ENCODE peak calls at places on chromosomes 16 and 17, in six cellular contexts. One of them, this sample, is unnamed.

GRCh38 chr17:64061157-64061898 is 40.9 kb upstream of the ICAM2 start:
- DNase-seq in ovary: no peak
- DNase-seq in IMR-90: peak; percentile 36
- DNase-seq in left ventricle myocardium inferior: no peak
- DNase-seq in GM12864: no peak
- DNase-seq in mammary epithelial cell: peak; percentile 48
- DNase-seq in this sample: no peak

GRCh38 chr17:27290916-27291598 is 2.9 kb upstream of the WSB1 start:
- DNase-seq in ovary: no peak
- DNase-seq in IMR-90: no peak
- DNase-seq in left ventricle myocardium inferior: no peak
- DNase-seq in GM12864: no peak
- DNase-seq in mammary epithelial cell: no peak
- DNase-seq in this sample: no peak

GRCh38 chr16:89009343-89010209 is 32.6 kb upstream of the CBFA2T3 start:
- DNase-seq in ovary: no peak
- DNase-seq in IMR-90: no peak
- DNase-seq in left ventricle myocardium inferior: no peak
- DNase-seq in GM12864: no peak
- DNase-seq in mammary epithelial cell: no peak
- DNase-seq in this sample: peak; percentile 59

GRCh38 chr17:30376621-30377452 is 1.9 kb upstream of the CPD start:
- DNase-seq in ovary: peak; percentile 30
- DNase-seq in IMR-90: peak; percentile 87
- DNase-seq in left ventricle myocardium inferior: peak; percentile 49
- DNase-seq in GM12864: peak; percentile 54
- DNase-seq in mammary epithelial cell: no peak
- DNase-seq in this sample: peak; percentile 10

GRCh38 chr16:76265434-76266045 is 11.7 kb upstream of the CNTNAP4 start:
- DNase-seq in ovary: no peak
- DNase-seq in IMR-90: peak; percentile 1
- DNase-seq in left ventricle myocardium inferior: no peak
- DNase-seq in GM12864: peak; percentile 8
- DNase-seq in mammary epithelial cell: peak; percentile 26
- DNase-seq in this sample: peak; percentile 58

GRCh38 chr17:50151937-50152547 is 1.6 kb upstream of the PPP1R9B start:
- DNase-seq in ovary: peak; percentile 82
- DNase-seq in IMR-90: peak; percentile 87
- DNase-seq in left ventricle myocardium inferior: peak; percentile 87
- DNase-seq in GM12864: peak; percentile 59
- DNase-seq in mammary epithelial cell: peak; percentile 87
- DNase-seq in this sample: peak; percentile 79

GRCh38 chr16:72554935-72555334 is 383.0 kb upstream of the PMFBP1 start:
- DNase-seq in ovary: no peak
- DNase-seq in IMR-90: peak; percentile 6
- DNase-seq in left ventricle myocardium inferior: no peak
- DNase-seq in GM12864: no peak
- DNase-seq in mammary epithelial cell: peak; percentile 6
- DNase-seq in this sample: no peak

GRCh38 chr17:69141802-69142472 is at the start of gene ABCA6:
- DNase-seq in ovary: no peak
- DNase-seq in IMR-90: no peak
- DNase-seq in left ventricle myocardium inferior: no peak
- DNase-seq in GM12864: no peak
- DNase-seq in mammary epithelial cell: peak; percentile 20
- DNase-seq in this sample: no peak

GRCh38 chr16:22721497-22722100 is 92.4 kb upstream of the HS3ST2 start:
- DNase-seq in ovary: no peak
- DNase-seq in IMR-90: no peak
- DNase-seq in left ventricle myocardium inferior: peak; percentile 22
- DNase-seq in GM12864: no peak
- DNase-seq in mammary epithelial cell: no peak
- DNase-seq in this sample: no peak

GRCh38 chr17:76408037-76408849 is 23.8 kb downstream of the SPHK1 start:
- DNase-seq in ovary: peak; percentile 67
- DNase-seq in IMR-90: peak; percentile 39
- DNase-seq in left ventricle myocardium inferior: no peak
- DNase-seq in GM12864: no peak
- DNase-seq in mammary epithelial cell: peak; percentile 52
- DNase-seq in this sample: peak; percentile 58

GRCh38 chr17:55089955-55090573 is 121.5 kb downstream of the STXBP4 start:
- DNase-seq in ovary: no peak
- DNase-seq in IMR-90: peak; percentile 18
- DNase-seq in left ventricle myocardium inferior: no peak
- DNase-seq in GM12864: peak; percentile 74
- DNase-seq in mammary epithelial cell: no peak
- DNase-seq in this sample: peak; percentile 49

GRCh38 chr16:638034-638543 is 2.0 kb upstream of the METTL26 start:
- DNase-seq in ovary: no peak
- DNase-seq in IMR-90: no peak
- DNase-seq in left ventricle myocardium inferior: no peak
- DNase-seq in GM12864: no peak
- DNase-seq in mammary epithelial cell: no peak
- DNase-seq in this sample: no peak

GRCh38 chr16:81831722-81832126 is 52.6 kb downstream of the PLCG2 start:
- DNase-seq in ovary: no peak
- DNase-seq in IMR-90: no peak
- DNase-seq in left ventricle myocardium inferior: peak; percentile 40
- DNase-seq in GM12864: peak; percentile 95
- DNase-seq in mammary epithelial cell: no peak
- DNase-seq in this sample: peak; percentile 76

GRCh38 chr16:55682086-55682485 is 26.3 kb downstream of the SLC6A2 start:
- DNase-seq in ovary: no peak
- DNase-seq in IMR-90: no peak
- DNase-seq in left ventricle myocardium inferior: no peak
- DNase-seq in GM12864: no peak
- DNase-seq in mammary epithelial cell: no peak
- DNase-seq in this sample: no peak

GRCh38 chr16:77918792-77919707 is 103.3 kb upstream of the CLEC3A start:
- DNase-seq in ovary: no peak
- DNase-seq in IMR-90: peak; percentile 78
- DNase-seq in left ventricle myocardium inferior: no peak
- DNase-seq in GM12864: no peak
- DNase-seq in mammary epithelial cell: no peak
- DNase-seq in this sample: no peak

GRCh38 chr17:32010114-32010513 is 2.9 kb downstream of the LRRC37B start:
- DNase-seq in ovary: no peak
- DNase-seq in IMR-90: no peak
- DNase-seq in left ventricle myocardium inferior: no peak
- DNase-seq in GM12864: no peak
- DNase-seq in mammary epithelial cell: no peak
- DNase-seq in this sample: no peak

GRCh38 chr17:32006957-32007462 is at the start of gene LRRC37B:
- DNase-seq in ovary: peak; percentile 93
- DNase-seq in IMR-90: peak; percentile 57
- DNase-seq in left ventricle myocardium inferior: peak; percentile 90
- DNase-seq in GM12864: peak; percentile 27
- DNase-seq in mammary epithelial cell: peak; percentile 76
- DNase-seq in this sample: peak; percentile 90

GRCh38 chr17:32009262-32009542 is 2.0 kb downstream of the LRRC37B start:
- DNase-seq in ovary: no peak
- DNase-seq in IMR-90: no peak
- DNase-seq in left ventricle myocardium inferior: no peak
- DNase-seq in GM12864: no peak
- DNase-seq in mammary epithelial cell: no peak
- DNase-seq in this sample: no peak

DNA sequence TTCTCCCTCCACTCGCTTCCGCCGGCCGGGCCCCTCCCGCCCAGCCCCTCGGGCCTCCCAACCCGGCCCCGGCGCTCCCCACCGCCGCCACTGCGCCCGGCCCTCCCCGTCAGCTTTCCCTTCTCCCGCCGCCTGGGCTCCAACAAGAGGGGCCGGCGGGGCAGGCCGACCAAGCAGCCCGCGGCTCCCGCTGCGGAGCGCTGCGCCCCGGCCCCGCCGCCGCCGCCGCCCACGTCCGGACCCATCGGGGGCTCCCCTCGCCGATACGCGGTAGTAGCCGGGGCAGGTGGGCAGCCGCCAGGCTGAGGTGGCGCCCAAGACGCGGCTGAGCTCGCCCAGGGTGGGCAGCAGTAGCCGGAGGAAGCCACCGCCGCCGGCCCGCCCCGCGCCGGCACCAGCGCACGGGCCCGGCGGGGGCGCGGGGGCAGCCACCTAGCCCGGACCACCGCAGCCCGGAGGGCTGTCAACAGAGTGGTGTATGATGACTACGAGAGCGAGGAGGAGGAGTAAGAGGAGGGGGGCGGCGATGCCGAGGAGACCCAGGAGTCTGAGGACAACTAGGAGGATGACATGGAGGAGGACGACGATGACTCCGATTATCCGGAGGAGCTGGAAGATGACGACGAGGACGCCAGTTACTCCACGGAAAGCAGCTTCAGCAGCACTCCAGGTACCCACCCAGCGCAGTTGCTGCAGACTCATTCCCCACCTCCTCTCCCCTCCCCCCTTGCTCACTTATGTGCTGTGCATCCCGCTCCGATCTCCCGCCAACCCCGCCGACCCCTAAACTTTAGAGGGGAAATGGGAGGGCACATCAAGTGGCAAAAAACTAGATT is 498 bp downstream of the LRRC37B start:
- DNase-seq in ovary: no peak
- DNase-seq in IMR-90: peak; percentile 19
- DNase-seq in left ventricle myocardium inferior: no peak
- DNase-seq in GM12864: no peak
- DNase-seq in mammary epithelial cell: peak; percentile 27
- DNase-seq in this sample: peak; percentile 72
- TF ChIP-seq CTCF in ovary: no peak
- TF ChIP-seq CTCF in IMR-90: peak; percentile 2
- TF ChIP-seq CTCF in left ventricle myocardium inferior: no peak
- TF ChIP-seq CTCF in GM12864: no peak
- TF ChIP-seq CTCF in mammary epithelial cell: no peak
- TF ChIP-seq CTCF in this sample: no peak

DNA sequence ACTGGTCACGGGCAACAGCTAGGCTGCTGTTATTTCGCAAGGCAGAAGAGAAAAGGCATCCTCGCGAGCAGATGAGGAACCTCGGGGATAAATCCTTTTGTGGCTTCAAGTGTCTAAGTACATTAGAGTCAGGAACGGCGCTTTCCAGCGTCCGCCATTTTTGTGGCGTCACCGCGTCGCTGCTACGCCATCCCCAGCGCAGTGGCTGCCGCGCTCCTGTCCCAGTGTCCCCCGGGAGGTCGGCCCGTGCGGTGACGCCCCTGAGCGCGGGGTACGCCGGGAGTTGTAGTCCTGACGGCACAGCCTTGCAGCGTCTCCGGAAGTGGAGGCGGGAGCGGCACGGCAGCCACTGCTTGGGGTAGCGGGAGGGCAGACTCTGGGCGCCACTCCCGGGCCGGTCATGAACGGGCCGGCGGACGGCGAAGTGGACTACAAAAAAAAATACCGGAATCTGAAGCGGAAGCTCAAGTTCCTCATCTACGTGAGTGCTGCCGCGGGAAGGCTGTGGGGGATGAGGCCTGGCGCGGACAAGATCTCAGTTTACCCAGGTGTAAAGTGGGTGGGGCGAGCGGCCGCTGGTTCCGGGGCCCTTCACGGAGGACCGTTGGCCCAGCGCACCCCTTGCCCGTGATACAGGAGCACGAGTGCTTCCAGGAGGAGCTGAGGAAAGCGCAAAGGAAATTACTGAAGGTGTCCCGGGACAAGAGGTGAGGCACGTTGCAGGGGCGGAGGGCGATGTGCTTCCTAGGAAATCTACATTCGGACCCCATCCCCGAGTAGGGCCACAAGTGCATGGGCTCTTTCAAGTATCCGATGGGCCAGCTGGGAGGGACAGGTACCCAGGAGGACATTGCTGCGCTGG is at the start of gene INO80E:
- DNase-seq in ovary: peak; percentile 98
- DNase-seq in IMR-90: peak; percentile 93
- DNase-seq in left ventricle myocardium inferior: peak; percentile 99
- DNase-seq in GM12864: peak; percentile 91
- DNase-seq in mammary epithelial cell: peak; percentile 94
- DNase-seq in this sample: peak; percentile 99
- TF ChIP-seq CTCF in ovary: no peak
- TF ChIP-seq CTCF in IMR-90: no peak
- TF ChIP-seq CTCF in left ventricle myocardium inferior: no peak
- TF ChIP-seq CTCF in GM12864: no peak
- TF ChIP-seq CTCF in mammary epithelial cell: no peak
- TF ChIP-seq CTCF in this sample: peak; percentile 2

GRCh38 chr16:30884760-30885159 is 9.1 kb downstream of the BCL7C start:
- DNase-seq in ovary: no peak
- DNase-seq in IMR-90: no peak
- DNase-seq in left ventricle myocardium inferior: no peak
- DNase-seq in GM12864: no peak
- DNase-seq in mammary epithelial cell: no peak
- DNase-seq in this sample: no peak

GRCh38 chr16:30886145-30886544 is 7.7 kb downstream of the BCL7C start:
- DNase-seq in ovary: no peak
- DNase-seq in IMR-90: no peak
- DNase-seq in left ventricle myocardium inferior: no peak
- DNase-seq in GM12864: no peak
- DNase-seq in mammary epithelial cell: no peak
- DNase-seq in this sample: no peak

GRCh38 chr16:30887927-30888326 is 6.0 kb downstream of the BCL7C start:
- DNase-seq in ovary: no peak
- DNase-seq in IMR-90: no peak
- DNase-seq in left ventricle myocardium inferior: no peak
- DNase-seq in GM12864: no peak
- DNase-seq in mammary epithelial cell: no peak
- DNase-seq in this sample: no peak

GRCh38 chr16:30885196-30885595 is 8.7 kb downstream of the BCL7C start:
- DNase-seq in ovary: no peak
- DNase-seq in IMR-90: no peak
- DNase-seq in left ventricle myocardium inferior: no peak
- DNase-seq in GM12864: no peak
- DNase-seq in mammary epithelial cell: no peak
- DNase-seq in this sample: no peak

GRCh38 chr16:30882429-30883310 is 11.2 kb downstream of the BCL7C start:
- DNase-seq in ovary: no peak
- DNase-seq in IMR-90: no peak
- DNase-seq in left ventricle myocardium inferior: no peak
- DNase-seq in GM12864: no peak
- DNase-seq in mammary epithelial cell: no peak
- DNase-seq in this sample: no peak
- TF ChIP-seq CTCF in ovary: no peak
- TF ChIP-seq CTCF in IMR-90: no peak
- TF ChIP-seq CTCF in left ventricle myocardium inferior: no peak
- TF ChIP-seq CTCF in GM12864: no peak
- TF ChIP-seq CTCF in mammary epithelial cell: no peak
- TF ChIP-seq CTCF in this sample: no peak

DNA sequence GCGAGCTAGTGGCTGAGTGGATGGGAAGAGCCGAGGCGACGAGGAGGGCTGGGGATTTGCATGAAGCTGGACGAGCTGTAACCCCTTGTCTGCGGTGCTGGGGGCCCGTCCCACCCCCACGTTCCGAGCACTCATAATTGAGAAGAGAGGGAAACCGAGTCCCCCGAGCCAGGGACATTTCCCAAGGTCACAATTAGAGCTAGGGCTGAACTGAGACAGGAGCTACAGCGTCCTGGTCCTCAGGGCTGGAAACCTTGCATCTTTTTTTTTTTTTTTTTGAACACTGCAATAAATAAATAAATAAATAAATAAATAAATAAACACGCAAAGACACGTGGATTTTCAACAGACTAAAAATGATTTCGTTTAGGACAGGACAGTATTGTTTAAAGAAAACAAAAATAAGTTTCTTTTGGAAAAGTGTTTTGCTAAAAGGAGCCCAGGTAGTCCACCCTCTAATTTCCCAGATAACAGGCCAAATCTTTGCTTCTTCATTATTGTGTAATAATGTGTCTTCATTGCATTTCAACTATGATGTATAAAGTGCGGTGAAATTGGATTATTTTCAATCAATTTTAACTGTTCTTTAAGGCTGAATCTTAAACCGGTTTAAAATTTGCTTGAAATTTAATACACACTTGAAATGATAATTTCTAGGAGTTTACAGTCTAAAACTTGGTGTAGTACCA is 992 bp downstream of the GDPD1 start:
- DNase-seq in ovary: no peak
- DNase-seq in IMR-90: no peak
- DNase-seq in left ventricle myocardium inferior: no peak
- DNase-seq in GM12864: no peak
- DNase-seq in mammary epithelial cell: no peak
- DNase-seq in this sample: peak; percentile 36
- TF ChIP-seq CTCF in ovary: no peak
- TF ChIP-seq CTCF in IMR-90: no peak
- TF ChIP-seq CTCF in left ventricle myocardium inferior: no peak
- TF ChIP-seq CTCF in GM12864: no peak
- TF ChIP-seq CTCF in mammary epithelial cell: no peak
- TF ChIP-seq CTCF in this sample: no peak